ENCODE peak calls at places on chromosome 18, in nine cellular contexts. One of them, this sample, is unnamed.

GRCh38 chr18:39485696-39486095 is 1920.1 kb upstream of the CELF4 start:
- DNase-seq in kidney: no peak
- DNase-seq in astrocyte: peak
- DNase-seq in fibroblast of lung: no peak
- DNase-seq in heart left ventricle: no peak
- DNase-seq in esophagus squamous epithelium: no peak
- DNase-seq in fibroblast of pulmonary artery: no peak
- DNase-seq in cardiac fibroblast: peak
- DNase-seq in stomach: no peak
- DNase-seq in this sample: no peak

GRCh38 chr18:34028341-34028740 is 196.4 kb downstream of the NOL4 start:
- DNase-seq in kidney: no peak
- DNase-seq in astrocyte: peak
- DNase-seq in fibroblast of lung: no peak
- DNase-seq in heart left ventricle: no peak
- DNase-seq in esophagus squamous epithelium: no peak
- DNase-seq in fibroblast of pulmonary artery: no peak
- DNase-seq in cardiac fibroblast: no peak
- DNase-seq in stomach: peak
- DNase-seq in this sample: no peak

GRCh38 chr18:48229445-48230052 is 179.6 kb downstream of the ZBTB7C start:
- DNase-seq in kidney: no peak
- DNase-seq in astrocyte: no peak
- DNase-seq in fibroblast of lung: no peak
- DNase-seq in heart left ventricle: no peak
- DNase-seq in esophagus squamous epithelium: no peak
- DNase-seq in fibroblast of pulmonary artery: peak
- DNase-seq in cardiac fibroblast: no peak
- DNase-seq in stomach: no peak
- DNase-seq in this sample: no peak

GRCh38 chr18:5527603-5528002 is 16.2 kb downstream of the EPB41L3 start:
- DNase-seq in kidney: no peak
- DNase-seq in astrocyte: peak
- DNase-seq in fibroblast of lung: peak
- DNase-seq in heart left ventricle: peak
- DNase-seq in esophagus squamous epithelium: no peak
- DNase-seq in fibroblast of pulmonary artery: peak
- DNase-seq in cardiac fibroblast: peak
- DNase-seq in stomach: no peak
- DNase-seq in this sample: peak

GRCh38 chr18:79519751-79520472 is 124.2 kb downstream of the NFATC1 start:
- DNase-seq in kidney: peak
- DNase-seq in astrocyte: peak
- DNase-seq in fibroblast of lung: peak
- DNase-seq in heart left ventricle: no peak
- DNase-seq in esophagus squamous epithelium: no peak
- DNase-seq in fibroblast of pulmonary artery: peak
- DNase-seq in cardiac fibroblast: peak
- DNase-seq in stomach: no peak
- DNase-seq in this sample: no peak

GRCh38 chr18:44453505-44453904 is 227.2 kb upstream of the SETBP1 start:
- DNase-seq in kidney: no peak
- DNase-seq in astrocyte: peak
- DNase-seq in fibroblast of lung: no peak
- DNase-seq in heart left ventricle: no peak
- DNase-seq in esophagus squamous epithelium: no peak
- DNase-seq in fibroblast of pulmonary artery: no peak
- DNase-seq in cardiac fibroblast: no peak
- DNase-seq in stomach: no peak
- DNase-seq in this sample: peak

GRCh38 chr18:74994502-74995403 is 214.2 kb downstream of the PTGR3 start:
- DNase-seq in kidney: no peak
- DNase-seq in astrocyte: peak
- DNase-seq in fibroblast of lung: peak
- DNase-seq in heart left ventricle: no peak
- DNase-seq in esophagus squamous epithelium: no peak
- DNase-seq in fibroblast of pulmonary artery: no peak
- DNase-seq in cardiac fibroblast: peak
- DNase-seq in stomach: no peak
- DNase-seq in this sample: no peak

GRCh38 chr18:78728301-78729098 is 251.1 kb upstream of the SALL3 start:
- DNase-seq in kidney: no peak
- DNase-seq in astrocyte: no peak
- DNase-seq in fibroblast of lung: no peak
- DNase-seq in heart left ventricle: no peak
- DNase-seq in esophagus squamous epithelium: no peak
- DNase-seq in fibroblast of pulmonary artery: no peak
- DNase-seq in cardiac fibroblast: no peak
- DNase-seq in stomach: peak
- DNase-seq in this sample: no peak

GRCh38 chr18:46519870-46520269 is 137.2 kb downstream of the LOXHD1 start:
- DNase-seq in kidney: no peak
- DNase-seq in astrocyte: no peak
- DNase-seq in fibroblast of lung: no peak
- DNase-seq in heart left ventricle: no peak
- DNase-seq in esophagus squamous epithelium: no peak
- DNase-seq in fibroblast of pulmonary artery: no peak
- DNase-seq in cardiac fibroblast: no peak
- DNase-seq in stomach: no peak
- DNase-seq in this sample: no peak

GRCh38 chr18:57134564-57135211 is 12.2 kb upstream of the BOD1L2 start:
- DNase-seq in kidney: no peak
- DNase-seq in astrocyte: no peak
- DNase-seq in fibroblast of lung: no peak
- DNase-seq in heart left ventricle: no peak
- DNase-seq in esophagus squamous epithelium: no peak
- DNase-seq in fibroblast of pulmonary artery: no peak
- DNase-seq in cardiac fibroblast: no peak
- DNase-seq in stomach: no peak
- DNase-seq in this sample: no peak

GRCh38 chr18:57141208-57142129 is 5.4 kb upstream of the BOD1L2 start:
- DNase-seq in kidney: no peak
- DNase-seq in astrocyte: no peak
- DNase-seq in fibroblast of lung: no peak
- DNase-seq in heart left ventricle: no peak
- DNase-seq in esophagus squamous epithelium: no peak
- DNase-seq in fibroblast of pulmonary artery: no peak
- DNase-seq in cardiac fibroblast: no peak
- DNase-seq in stomach: peak
- DNase-seq in this sample: no peak

GRCh38 chr18:57131782-57132181 is 15.1 kb upstream of the BOD1L2 start:
- DNase-seq in kidney: no peak
- DNase-seq in astrocyte: no peak
- DNase-seq in fibroblast of lung: no peak
- DNase-seq in heart left ventricle: no peak
- DNase-seq in esophagus squamous epithelium: no peak
- DNase-seq in fibroblast of pulmonary artery: no peak
- DNase-seq in cardiac fibroblast: no peak
- DNase-seq in stomach: no peak
- DNase-seq in this sample: no peak

GRCh38 chr18:57137847-57138246 is 9.0 kb upstream of the BOD1L2 start:
- DNase-seq in kidney: no peak
- DNase-seq in astrocyte: no peak
- DNase-seq in fibroblast of lung: no peak
- DNase-seq in heart left ventricle: no peak
- DNase-seq in esophagus squamous epithelium: no peak
- DNase-seq in fibroblast of pulmonary artery: no peak
- DNase-seq in cardiac fibroblast: no peak
- DNase-seq in stomach: no peak
- DNase-seq in this sample: no peak

DNA sequence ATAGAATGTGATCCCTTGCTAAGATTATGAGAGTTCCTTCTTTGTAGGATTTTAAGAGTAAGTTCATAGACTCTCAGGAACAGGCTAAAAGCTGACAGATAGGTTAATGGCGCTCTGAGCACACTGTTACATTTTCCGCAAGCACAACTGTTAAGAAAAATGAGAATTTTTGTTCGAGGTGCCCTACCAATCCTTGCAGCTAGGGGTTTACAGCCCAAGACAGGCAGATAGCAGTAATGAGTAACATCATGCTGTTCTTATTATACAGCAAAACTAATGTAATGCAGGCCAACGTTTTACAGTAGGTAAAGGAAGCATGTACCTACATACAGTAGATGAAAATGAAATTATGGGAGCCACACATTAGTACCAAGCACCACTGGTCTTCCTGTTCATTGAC is 11.2 kb upstream of the BOD1L2 start:
- DNase-seq in kidney: no peak
- DNase-seq in astrocyte: no peak
- DNase-seq in fibroblast of lung: no peak
- DNase-seq in heart left ventricle: no peak
- DNase-seq in esophagus squamous epithelium: no peak
- DNase-seq in fibroblast of pulmonary artery: no peak
- DNase-seq in cardiac fibroblast: no peak
- DNase-seq in stomach: no peak
- DNase-seq in this sample: no peak
- TF ChIP-seq CTCF in kidney: no peak
- TF ChIP-seq CTCF in astrocyte: no peak
- TF ChIP-seq CTCF in fibroblast of lung: no peak
- TF ChIP-seq CTCF in heart left ventricle: no peak
- TF ChIP-seq CTCF in esophagus squamous epithelium: no peak
- TF ChIP-seq CTCF in fibroblast of pulmonary artery: no peak
- TF ChIP-seq CTCF in cardiac fibroblast: peak
- TF ChIP-seq CTCF in stomach: no peak
- TF ChIP-seq CTCF in this sample: peak

GRCh38 chr18:57353940-57354461 is 1.6 kb downstream of the ST8SIA3 start:
- DNase-seq in kidney: peak
- DNase-seq in astrocyte: peak
- DNase-seq in fibroblast of lung: peak
- DNase-seq in heart left ventricle: no peak
- DNase-seq in esophagus squamous epithelium: no peak
- DNase-seq in fibroblast of pulmonary artery: peak
- DNase-seq in cardiac fibroblast: peak
- DNase-seq in stomach: no peak
- DNase-seq in this sample: no peak

GRCh38 chr18:57347784-57348183 is 4.6 kb upstream of the ST8SIA3 start:
- DNase-seq in kidney: no peak
- DNase-seq in astrocyte: no peak
- DNase-seq in fibroblast of lung: no peak
- DNase-seq in heart left ventricle: no peak
- DNase-seq in esophagus squamous epithelium: no peak
- DNase-seq in fibroblast of pulmonary artery: no peak
- DNase-seq in cardiac fibroblast: no peak
- DNase-seq in stomach: no peak
- DNase-seq in this sample: no peak

GRCh38 chr18:57352761-57353136 is 392 bp downstream of the ST8SIA3 start:
- DNase-seq in kidney: no peak
- DNase-seq in astrocyte: no peak
- DNase-seq in fibroblast of lung: no peak
- DNase-seq in heart left ventricle: no peak
- DNase-seq in esophagus squamous epithelium: no peak
- DNase-seq in fibroblast of pulmonary artery: no peak
- DNase-seq in cardiac fibroblast: no peak
- DNase-seq in stomach: no peak
- DNase-seq in this sample: no peak

GRCh38 chr18:57353137-57353939 is 981 bp downstream of the ST8SIA3 start:
- DNase-seq in kidney: no peak
- DNase-seq in astrocyte: no peak
- DNase-seq in fibroblast of lung: no peak
- DNase-seq in heart left ventricle: no peak
- DNase-seq in esophagus squamous epithelium: no peak
- DNase-seq in fibroblast of pulmonary artery: no peak
- DNase-seq in cardiac fibroblast: no peak
- DNase-seq in stomach: no peak
- DNase-seq in this sample: no peak

DNA sequence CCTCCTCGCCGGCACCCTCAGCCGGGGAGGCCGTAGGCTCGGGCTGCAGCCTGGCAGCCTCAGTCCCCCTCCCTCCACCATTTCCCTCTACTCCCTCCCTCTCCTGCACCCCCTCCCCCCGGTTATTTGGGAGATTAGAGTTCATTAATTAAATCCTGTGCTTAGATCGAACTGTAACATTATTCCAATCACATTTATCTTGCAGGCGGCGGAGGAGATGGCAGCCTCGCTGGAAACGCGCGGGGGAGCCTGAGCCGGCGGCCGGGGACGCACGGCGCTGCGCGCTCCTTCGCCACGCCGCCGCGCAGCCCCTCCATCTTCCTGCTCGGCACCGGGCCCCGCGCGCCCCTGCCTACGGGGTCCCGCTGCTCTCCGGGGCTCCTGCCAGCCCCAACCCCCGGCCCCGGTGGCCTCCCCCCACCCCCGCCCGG is at the start of gene ST8SIA3:
- DNase-seq in kidney: no peak
- DNase-seq in astrocyte: no peak
- DNase-seq in fibroblast of lung: no peak
- DNase-seq in heart left ventricle: no peak
- DNase-seq in esophagus squamous epithelium: no peak
- DNase-seq in fibroblast of pulmonary artery: no peak
- DNase-seq in cardiac fibroblast: no peak
- DNase-seq in stomach: no peak
- DNase-seq in this sample: no peak
- H3K4me3 ChIP-seq in kidney: no peak
- H3K4me3 ChIP-seq in astrocyte: no peak
- H3K4me3 ChIP-seq in fibroblast of lung: no peak
- H3K4me3 ChIP-seq in heart left ventricle: no peak
- H3K4me3 ChIP-seq in esophagus squamous epithelium: no peak
- H3K4me3 ChIP-seq in fibroblast of pulmonary artery: no peak
- H3K4me3 ChIP-seq in cardiac fibroblast: no peak
- H3K4me3 ChIP-seq in stomach: no peak
- H3K4me3 ChIP-seq in this sample: no peak

GRCh38 chr18:28359177-28359576 is 182.2 kb upstream of the CDH2 start:
- DNase-seq in kidney: no peak
- DNase-seq in astrocyte: no peak
- DNase-seq in fibroblast of lung: no peak
- DNase-seq in heart left ventricle: no peak
- DNase-seq in esophagus squamous epithelium: no peak
- DNase-seq in fibroblast of pulmonary artery: no peak
- DNase-seq in cardiac fibroblast: peak
- DNase-seq in stomach: no peak
- DNase-seq in this sample: no peak

DNA sequence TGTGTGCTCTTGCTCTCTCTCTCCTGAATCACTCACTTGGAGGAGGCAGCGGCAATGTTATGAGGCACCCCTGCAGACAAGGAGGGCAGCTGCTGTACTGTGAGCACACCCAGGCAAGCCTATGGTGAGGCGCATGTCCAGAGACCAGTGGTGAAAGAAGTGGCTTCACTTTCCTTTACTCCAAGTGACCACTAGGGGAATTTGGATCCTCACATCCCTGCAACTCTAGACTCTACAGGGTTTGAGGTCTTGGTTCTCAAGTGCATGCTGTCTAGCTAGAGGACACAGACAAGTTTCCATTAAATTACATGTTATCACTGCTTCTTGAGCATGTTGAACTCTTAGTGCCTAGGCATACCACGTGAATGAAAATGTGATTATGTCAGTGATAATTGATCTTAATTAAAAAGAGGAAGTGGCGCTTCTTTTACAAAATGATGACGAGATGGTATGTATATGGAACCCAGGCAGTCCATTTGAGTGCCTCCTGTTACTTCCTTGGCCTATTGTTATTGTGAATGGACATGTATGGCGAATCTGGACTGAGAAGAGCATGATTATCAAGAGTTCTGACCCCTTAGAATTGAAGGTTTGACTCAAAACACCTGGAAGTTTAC is 181.0 kb upstream of the CDH2 start:
- DNase-seq in kidney: no peak
- DNase-seq in astrocyte: no peak
- DNase-seq in fibroblast of lung: no peak
- DNase-seq in heart left ventricle: no peak
- DNase-seq in esophagus squamous epithelium: no peak
- DNase-seq in fibroblast of pulmonary artery: no peak
- DNase-seq in cardiac fibroblast: peak
- DNase-seq in stomach: no peak
- DNase-seq in this sample: no peak
- TF ChIP-seq CTCF in kidney: no peak
- TF ChIP-seq CTCF in astrocyte: no peak
- TF ChIP-seq CTCF in fibroblast of lung: no peak
- TF ChIP-seq CTCF in heart left ventricle: no peak
- TF ChIP-seq CTCF in esophagus squamous epithelium: no peak
- TF ChIP-seq CTCF in fibroblast of pulmonary artery: peak
- TF ChIP-seq CTCF in cardiac fibroblast: peak
- TF ChIP-seq CTCF in stomach: no peak
- TF ChIP-seq CTCF in this sample: no peak

GRCh38 chr18:76499596-76500340 is 4.7 kb upstream of the ZNF516 start:
- DNase-seq in kidney: no peak
- DNase-seq in astrocyte: no peak
- DNase-seq in fibroblast of lung: no peak
- DNase-seq in heart left ventricle: no peak
- DNase-seq in esophagus squamous epithelium: no peak
- DNase-seq in fibroblast of pulmonary artery: no peak
- DNase-seq in cardiac fibroblast: no peak
- DNase-seq in stomach: no peak
- DNase-seq in this sample: no peak
- H3K4me3 ChIP-seq in kidney: no peak
- H3K4me3 ChIP-seq in astrocyte: no peak
- H3K4me3 ChIP-seq in fibroblast of lung: no peak
- H3K4me3 ChIP-seq in heart left ventricle: no peak
- H3K4me3 ChIP-seq in esophagus squamous epithelium: no peak
- H3K4me3 ChIP-seq in fibroblast of pulmonary artery: no peak
- H3K4me3 ChIP-seq in cardiac fibroblast: no peak
- H3K4me3 ChIP-seq in stomach: no peak
- H3K4me3 ChIP-seq in this sample: no peak

This sample was measured in AG09309.